ENCODE peak calls at places on chromosomes 12 and 14, in four cellular contexts. F is AG20443; G is stimulated activated CD8-positive, alpha-beta memory T cell treated with anti-CD3 and anti-CD28 coated beads, Interleukin-4, amount 100 ng/mL, for 48 hours; Z is keratinocyte. N is an unnamed sample.

GRCh38 chr12:45878630-45879255 is 111.6 kb downstream of the SCAF11 start:
- DNase-seq in F (no peak), G (no peak), Z (no peak), N (no peak)

GRCh38 chr14:69244946-69245345 is 15.0 kb upstream of the GALNT16 start:
- DNase-seq in F (no peak), G (no peak), Z (no peak), N (no peak)

GRCh38 chr12:22628228-22628627 is 3.3 kb downstream of the ETNK1 start:
- DNase-seq in F (no peak), G (no peak), Z (no peak), N (no peak)

GRCh38 chr12:129304532-129304931 is 451.3 kb downstream of the GLT1D1 start:
- DNase-seq in F (no peak), G (no peak), Z (no peak), N (no peak)

GRCh38 chr14:85531141-85531593 is 1.2 kb downstream of the FLRT2 start:
- DNase-seq in F (peak), G (no peak), Z (no peak), N (no peak)

GRCh38 chr12:130111965-130112496 is 50.2 kb upstream of the FZD10 start:
- DNase-seq in F (no peak), G (no peak), Z (no peak), N (no peak)

GRCh38 chr12:104060791-104061190 is 3.5 kb upstream of the HCFC2 start:
- DNase-seq in F (no peak), G (no peak), Z (peak), N (no peak)

GRCh38 chr14:37056473-37056872 is 115.9 kb downstream of the SLC25A21 start:
- DNase-seq in F (peak), G (no peak), Z (no peak), N (no peak)

GRCh38 chr14:92780444-92780843 is 13.7 kb upstream of the GOLGA5 start:
- DNase-seq in F (peak), G (no peak), Z (no peak), N (no peak)

GRCh38 chr12:28023156-28023887 is 50.8 kb upstream of the PTHLH start:
- DNase-seq in F (peak), G (no peak), Z (peak), N (peak)

GRCh38 chr12:47736877-47737676 is 11.8 kb upstream of the ENDOU start:
- DNase-seq in F (peak), G (no peak), Z (no peak), N (no peak)

GRCh38 chr14:75643985-75644384 is 16.7 kb downstream of the ERG28 start:
- DNase-seq in F (no peak), G (no peak), Z (no peak), N (no peak)

GRCh38 chr12:82687020-82687951 is 580 bp downstream of the TMTC2 start:
- DNase-seq in F (no peak), G (peak), Z (no peak), N (no peak)

GRCh38 chr12:19236656-19237055 is 107.1 kb downstream of the PLEKHA5 start:
- DNase-seq in F (no peak), G (no peak), Z (peak), N (no peak)

GRCh38 chr12:65313704-65314317 is 35.3 kb downstream of the MSRB3 start:
- DNase-seq in F (no peak), G (no peak), Z (no peak), N (no peak)